ENCODE peak calls at places on chromosomes 1 and 21, in four cellular contexts. One of them, this sample, is unnamed.

GRCh38 chr21:25139390-25139789 is 467.9 kb downstream of the MRPL39 start:
- DNase-seq in cardiac muscle cell: no peak
- DNase-seq in dorsolateral prefrontal cortex: no peak
- DNase-seq in fibroblast of pulmonary artery: no peak
- DNase-seq in this sample: no peak

GRCh38 chr1:56531624-56532358 is 47.6 kb downstream of the PLPP3 start:
- DNase-seq in cardiac muscle cell: no peak
- DNase-seq in dorsolateral prefrontal cortex: no peak
- DNase-seq in fibroblast of pulmonary artery: no peak
- DNase-seq in this sample: no peak

GRCh38 chr1:204453141-204453772 is 41.3 kb downstream of the PIK3C2B start:
- DNase-seq in cardiac muscle cell: no peak
- DNase-seq in dorsolateral prefrontal cortex: no peak
- DNase-seq in fibroblast of pulmonary artery: no peak
- DNase-seq in this sample: no peak

GRCh38 chr1:246081856-246082668 is 425.0 kb downstream of the SMYD3 start:
- DNase-seq in cardiac muscle cell: no peak
- DNase-seq in dorsolateral prefrontal cortex: no peak
- DNase-seq in fibroblast of pulmonary artery: no peak
- DNase-seq in this sample: no peak

GRCh38 chr1:160567858-160568682 is 11.2 kb downstream of the CD84 start:
- DNase-seq in cardiac muscle cell: no peak
- DNase-seq in dorsolateral prefrontal cortex: no peak
- DNase-seq in fibroblast of pulmonary artery: no peak
- DNase-seq in this sample: peak; percentile 48

GRCh38 chr1:211309617-211310016 is 17.0 kb upstream of the TRAF5 start:
- DNase-seq in cardiac muscle cell: no peak
- DNase-seq in dorsolateral prefrontal cortex: no peak
- DNase-seq in fibroblast of pulmonary artery: no peak
- DNase-seq in this sample: peak; percentile 83

GRCh38 chr21:38219049-38219628 is 37.7 kb upstream of the KCNJ15 start:
- DNase-seq in cardiac muscle cell: peak; percentile 87
- DNase-seq in dorsolateral prefrontal cortex: no peak
- DNase-seq in fibroblast of pulmonary artery: peak; percentile 87
- DNase-seq in this sample: peak; percentile 86

GRCh38 chr1:207049514-207049913 is 1.5 kb downstream of the YOD1 start:
- DNase-seq in cardiac muscle cell: no peak
- DNase-seq in dorsolateral prefrontal cortex: no peak
- DNase-seq in fibroblast of pulmonary artery: no peak
- DNase-seq in this sample: peak; percentile 50

GRCh38 chr1:34266127-34266951 is 89.6 kb downstream of the C1orf94 start:
- DNase-seq in cardiac muscle cell: no peak
- DNase-seq in dorsolateral prefrontal cortex: peak; percentile 46
- DNase-seq in fibroblast of pulmonary artery: no peak
- DNase-seq in this sample: no peak

GRCh38 chr1:15994590-15995351 is 9.3 kb upstream of the SRARP start:
- DNase-seq in cardiac muscle cell: peak; percentile 76
- DNase-seq in dorsolateral prefrontal cortex: peak; percentile 88
- DNase-seq in fibroblast of pulmonary artery: peak; percentile 78
- DNase-seq in this sample: peak; percentile 65

GRCh38 chr1:42165511-42166210 is 1.1 kb upstream of the GUCA2A start:
- DNase-seq in cardiac muscle cell: peak; percentile 38
- DNase-seq in dorsolateral prefrontal cortex: no peak
- DNase-seq in fibroblast of pulmonary artery: peak; percentile 43
- DNase-seq in this sample: no peak

GRCh38 chr1:201214886-201215285 is 24.3 kb downstream of the IGFN1 start:
- DNase-seq in cardiac muscle cell: no peak
- DNase-seq in dorsolateral prefrontal cortex: peak; percentile 17
- DNase-seq in fibroblast of pulmonary artery: no peak
- DNase-seq in this sample: no peak

GRCh38 chr1:15680614-15681345 is 3.3 kb upstream of the PLEKHM2 start:
- DNase-seq in cardiac muscle cell: peak; percentile 86
- DNase-seq in dorsolateral prefrontal cortex: no peak
- DNase-seq in fibroblast of pulmonary artery: peak; percentile 92
- DNase-seq in this sample: no peak

GRCh38 chr1:166948856-166949350 is 26.4 kb downstream of the ILDR2 start:
- DNase-seq in cardiac muscle cell: no peak
- DNase-seq in dorsolateral prefrontal cortex: no peak
- DNase-seq in fibroblast of pulmonary artery: no peak
- DNase-seq in this sample: no peak

GRCh38 chr1:177937174-177937770 is 32.6 kb downstream of the SEC16B start:
- DNase-seq in cardiac muscle cell: no peak
- DNase-seq in dorsolateral prefrontal cortex: no peak
- DNase-seq in fibroblast of pulmonary artery: no peak
- DNase-seq in this sample: no peak

GRCh38 chr21:31252611-31253010 is 91.5 kb downstream of the TIAM1 start:
- DNase-seq in cardiac muscle cell: no peak
- DNase-seq in dorsolateral prefrontal cortex: no peak
- DNase-seq in fibroblast of pulmonary artery: no peak
- DNase-seq in this sample: no peak

GRCh38 chr21:33299181-33299752 is 25.5 kb upstream of the IFNAR1 start:
- DNase-seq in cardiac muscle cell: no peak
- DNase-seq in dorsolateral prefrontal cortex: no peak
- DNase-seq in fibroblast of pulmonary artery: no peak
- DNase-seq in this sample: no peak

GRCh38 chr1:86739901-86740507 is 35.6 kb downstream of the SH3GLB1 start:
- DNase-seq in cardiac muscle cell: peak; percentile 34
- DNase-seq in dorsolateral prefrontal cortex: no peak
- DNase-seq in fibroblast of pulmonary artery: no peak
- DNase-seq in this sample: no peak

GRCh38 chr1:119910617-119911016 is 14.3 kb upstream of the ADAM30 start:
- DNase-seq in cardiac muscle cell: no peak
- DNase-seq in dorsolateral prefrontal cortex: no peak
- DNase-seq in fibroblast of pulmonary artery: no peak
- DNase-seq in this sample: no peak

GRCh38 chr21:44893948-44894656 is 20.6 kb upstream of the PTTG1IP start:
- DNase-seq in cardiac muscle cell: no peak
- DNase-seq in dorsolateral prefrontal cortex: no peak
- DNase-seq in fibroblast of pulmonary artery: no peak
- DNase-seq in this sample: no peak

GRCh38 chr21:36125513-36126121 is 9.3 kb upstream of the CBR3 start:
- DNase-seq in cardiac muscle cell: peak; percentile 70
- DNase-seq in dorsolateral prefrontal cortex: peak; percentile 69
- DNase-seq in fibroblast of pulmonary artery: peak; percentile 74
- DNase-seq in this sample: peak; percentile 65

GRCh38 chr1:41714613-41715389 is 203.9 kb downstream of the HIVEP3 start:
- DNase-seq in cardiac muscle cell: no peak
- DNase-seq in dorsolateral prefrontal cortex: peak; percentile 57
- DNase-seq in fibroblast of pulmonary artery: no peak
- DNase-seq in this sample: no peak

GRCh38 chr1:74464037-74464436 is 48.4 kb downstream of the LRRC53 start:
- DNase-seq in cardiac muscle cell: peak; percentile 40
- DNase-seq in dorsolateral prefrontal cortex: no peak
- DNase-seq in fibroblast of pulmonary artery: no peak
- DNase-seq in this sample: no peak

GRCh38 chr1:44270666-44271628 is 57.7 kb downstream of the DMAP1 start:
- DNase-seq in cardiac muscle cell: no peak
- DNase-seq in dorsolateral prefrontal cortex: peak; percentile 60
- DNase-seq in fibroblast of pulmonary artery: no peak
- DNase-seq in this sample: no peak

This sample was measured in K562.